ENCODE peak calls at places on chromosomes 7 and 10, in nine cellular contexts. One of them, this sample, is unnamed.

GRCh38 chr7:138021889-138022288 is 20.0 kb upstream of the CREB3L2 start:
- DNase-seq in left ventricle myocardium inferior: no peak
- DNase-seq in stomach: no peak
- DNase-seq in B cell: no peak
- DNase-seq in sigmoid colon: no peak
- DNase-seq in progenitor cell of endocrine pancreas: no peak
- DNase-seq in neural progenitor cell: no peak
- DNase-seq in IMR-90: no peak
- DNase-seq in GM20000: no peak
- DNase-seq in this sample: no peak

GRCh38 chr10:110357871-110358270 is 53.2 kb upstream of the SMNDC1 start:
- DNase-seq in left ventricle myocardium inferior: no peak
- DNase-seq in stomach: no peak
- DNase-seq in B cell: no peak
- DNase-seq in sigmoid colon: no peak
- DNase-seq in progenitor cell of endocrine pancreas: no peak
- DNase-seq in neural progenitor cell: no peak
- DNase-seq in IMR-90: no peak
- DNase-seq in GM20000: no peak
- DNase-seq in this sample: no peak

GRCh38 chr10:124588736-124589451 is 127.3 kb downstream of the LHPP start:
- DNase-seq in left ventricle myocardium inferior: peak; percentile 56
- DNase-seq in stomach: peak; percentile 37
- DNase-seq in B cell: no peak
- DNase-seq in sigmoid colon: no peak
- DNase-seq in progenitor cell of endocrine pancreas: no peak
- DNase-seq in neural progenitor cell: no peak
- DNase-seq in IMR-90: peak; percentile 28
- DNase-seq in GM20000: no peak
- DNase-seq in this sample: no peak

GRCh38 chr7:67426654-67427053 is 430.0 kb downstream of the TYW1 start:
- DNase-seq in left ventricle myocardium inferior: no peak
- DNase-seq in stomach: no peak
- DNase-seq in B cell: no peak
- DNase-seq in sigmoid colon: no peak
- DNase-seq in progenitor cell of endocrine pancreas: no peak
- DNase-seq in neural progenitor cell: no peak
- DNase-seq in IMR-90: no peak
- DNase-seq in GM20000: no peak
- DNase-seq in this sample: no peak

GRCh38 chr10:18880530-18880929 is 168.1 kb upstream of the MALRD1 start:
- DNase-seq in left ventricle myocardium inferior: no peak
- DNase-seq in stomach: no peak
- DNase-seq in B cell: no peak
- DNase-seq in sigmoid colon: no peak
- DNase-seq in progenitor cell of endocrine pancreas: no peak
- DNase-seq in neural progenitor cell: peak; percentile 32
- DNase-seq in IMR-90: no peak
- DNase-seq in GM20000: no peak
- DNase-seq in this sample: no peak

GRCh38 chr10:52818019-52818418 is 45.4 kb upstream of the MBL2 start:
- DNase-seq in left ventricle myocardium inferior: no peak
- DNase-seq in stomach: no peak
- DNase-seq in B cell: no peak
- DNase-seq in sigmoid colon: no peak
- DNase-seq in progenitor cell of endocrine pancreas: no peak
- DNase-seq in neural progenitor cell: peak; percentile 62
- DNase-seq in IMR-90: peak; percentile 59
- DNase-seq in GM20000: peak; percentile 33
- DNase-seq in this sample: peak; percentile 34

GRCh38 chr10:48511855-48512191 is 93.0 kb downstream of the ARHGAP22 start:
- DNase-seq in left ventricle myocardium inferior: no peak
- DNase-seq in stomach: peak; percentile 13
- DNase-seq in B cell: no peak
- DNase-seq in sigmoid colon: no peak
- DNase-seq in progenitor cell of endocrine pancreas: no peak
- DNase-seq in neural progenitor cell: no peak
- DNase-seq in IMR-90: no peak
- DNase-seq in GM20000: no peak
- DNase-seq in this sample: no peak

GRCh38 chr10:65838811-65839210 is 1087.0 kb upstream of the LRRTM3 start:
- DNase-seq in left ventricle myocardium inferior: no peak
- DNase-seq in stomach: no peak
- DNase-seq in B cell: no peak
- DNase-seq in sigmoid colon: no peak
- DNase-seq in progenitor cell of endocrine pancreas: no peak
- DNase-seq in neural progenitor cell: no peak
- DNase-seq in IMR-90: no peak
- DNase-seq in GM20000: no peak
- DNase-seq in this sample: no peak

GRCh38 chr7:24715661-24716479 is 41.4 kb downstream of the GSDME start:
- DNase-seq in left ventricle myocardium inferior: no peak
- DNase-seq in stomach: no peak
- DNase-seq in B cell: peak; percentile 47
- DNase-seq in sigmoid colon: no peak
- DNase-seq in progenitor cell of endocrine pancreas: no peak
- DNase-seq in neural progenitor cell: peak; percentile 63
- DNase-seq in IMR-90: peak; percentile 66
- DNase-seq in GM20000: peak; percentile 71
- DNase-seq in this sample: peak; percentile 68

GRCh38 chr7:85074016-85074415 is 112.8 kb downstream of the SEMA3D start:
- DNase-seq in left ventricle myocardium inferior: no peak
- DNase-seq in stomach: no peak
- DNase-seq in B cell: no peak
- DNase-seq in sigmoid colon: no peak
- DNase-seq in progenitor cell of endocrine pancreas: no peak
- DNase-seq in neural progenitor cell: no peak
- DNase-seq in IMR-90: peak; percentile 10
- DNase-seq in GM20000: no peak
- DNase-seq in this sample: no peak

DNA sequence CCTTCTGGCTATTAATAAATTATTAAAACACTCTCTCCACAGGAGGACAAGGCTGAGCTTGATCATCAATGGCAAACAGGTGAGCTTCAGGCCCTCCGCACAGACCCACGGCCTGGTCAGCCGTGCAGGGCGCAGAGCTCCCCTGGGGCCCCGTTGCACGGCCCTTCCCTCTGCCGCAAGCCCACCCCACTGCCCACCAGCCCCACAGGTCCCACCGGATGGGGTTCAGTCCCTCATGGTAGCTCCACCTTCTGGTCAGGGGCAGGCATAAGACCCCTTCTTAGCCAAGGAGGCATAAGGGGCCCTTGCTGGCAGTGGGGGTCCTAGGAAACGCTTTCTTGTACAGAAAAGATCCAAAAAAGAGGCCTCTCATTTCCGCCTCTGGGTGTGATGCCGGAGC is 84.6 kb downstream of the MAD1L1 start:
- DNase-seq in left ventricle myocardium inferior: no peak
- DNase-seq in stomach: no peak
- DNase-seq in B cell: no peak
- DNase-seq in sigmoid colon: no peak
- DNase-seq in progenitor cell of endocrine pancreas: no peak
- DNase-seq in neural progenitor cell: peak; percentile 24
- DNase-seq in IMR-90: no peak
- DNase-seq in GM20000: no peak
- DNase-seq in this sample: no peak
- TF ChIP-seq CTCF in left ventricle myocardium inferior: no peak
- TF ChIP-seq CTCF in stomach: no peak
- TF ChIP-seq CTCF in B cell: no peak
- TF ChIP-seq CTCF in sigmoid colon: no peak
- TF ChIP-seq CTCF in progenitor cell of endocrine pancreas: peak; percentile 12
- TF ChIP-seq CTCF in neural progenitor cell: peak; percentile 44
- TF ChIP-seq CTCF in IMR-90: no peak
- TF ChIP-seq CTCF in GM20000: no peak
- TF ChIP-seq CTCF in this sample: no peak

DNA sequence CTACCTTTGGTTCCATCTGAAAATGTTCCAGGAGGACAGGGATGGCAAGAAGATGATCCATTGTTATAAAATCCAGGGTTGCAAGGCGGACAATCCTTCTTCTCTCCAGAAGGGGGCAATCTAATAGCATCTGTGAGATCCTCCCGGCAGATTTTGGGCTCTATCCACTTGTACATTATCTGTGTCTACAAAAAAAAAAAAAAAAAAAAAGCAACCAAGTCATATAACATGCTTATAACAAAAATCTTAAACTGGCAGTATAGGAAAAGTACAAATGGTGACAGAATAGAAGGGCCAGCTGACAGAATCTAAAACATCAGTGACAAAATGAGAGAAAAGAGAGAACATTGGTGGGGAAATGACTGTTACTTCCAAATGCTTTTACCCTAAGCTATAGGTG is 132.7 kb downstream of the ELAPOR2 start:
- DNase-seq in left ventricle myocardium inferior: no peak
- DNase-seq in stomach: peak; percentile 26
- DNase-seq in B cell: peak; percentile 18
- DNase-seq in sigmoid colon: no peak
- DNase-seq in progenitor cell of endocrine pancreas: no peak
- DNase-seq in neural progenitor cell: peak; percentile 74
- DNase-seq in IMR-90: peak; percentile 41
- DNase-seq in GM20000: peak; percentile 41
- DNase-seq in this sample: peak; percentile 19
- TF ChIP-seq CTCF in left ventricle myocardium inferior: peak; percentile 78
- TF ChIP-seq CTCF in stomach: no peak
- TF ChIP-seq CTCF in B cell: peak; percentile 81
- TF ChIP-seq CTCF in sigmoid colon: peak; percentile 38
- TF ChIP-seq CTCF in progenitor cell of endocrine pancreas: peak; percentile 77
- TF ChIP-seq CTCF in neural progenitor cell: peak; percentile 77
- TF ChIP-seq CTCF in IMR-90: peak; percentile 62
- TF ChIP-seq CTCF in GM20000: peak; percentile 47
- TF ChIP-seq CTCF in this sample: peak; percentile 63

GRCh38 chr7:27607210-27607606 is 55.5 kb downstream of the HIBADH start:
- DNase-seq in left ventricle myocardium inferior: no peak
- DNase-seq in stomach: no peak
- DNase-seq in B cell: no peak
- DNase-seq in sigmoid colon: no peak
- DNase-seq in progenitor cell of endocrine pancreas: no peak
- DNase-seq in neural progenitor cell: no peak
- DNase-seq in IMR-90: no peak
- DNase-seq in GM20000: no peak
- DNase-seq in this sample: no peak

GRCh38 chr7:27606270-27607209 is 56.1 kb downstream of the HIBADH start:
- DNase-seq in left ventricle myocardium inferior: no peak
- DNase-seq in stomach: no peak
- DNase-seq in B cell: no peak
- DNase-seq in sigmoid colon: no peak
- DNase-seq in progenitor cell of endocrine pancreas: no peak
- DNase-seq in neural progenitor cell: no peak
- DNase-seq in IMR-90: peak; percentile 81
- DNase-seq in GM20000: no peak
- DNase-seq in this sample: no peak

GRCh38 chr7:27605283-27605682 is 57.4 kb downstream of the HIBADH start:
- DNase-seq in left ventricle myocardium inferior: no peak
- DNase-seq in stomach: no peak
- DNase-seq in B cell: no peak
- DNase-seq in sigmoid colon: no peak
- DNase-seq in progenitor cell of endocrine pancreas: no peak
- DNase-seq in neural progenitor cell: no peak
- DNase-seq in IMR-90: no peak
- DNase-seq in GM20000: no peak
- DNase-seq in this sample: no peak

GRCh38 chr7:27603813-27604212 is 58.9 kb downstream of the HIBADH start:
- DNase-seq in left ventricle myocardium inferior: no peak
- DNase-seq in stomach: no peak
- DNase-seq in B cell: no peak
- DNase-seq in sigmoid colon: no peak
- DNase-seq in progenitor cell of endocrine pancreas: no peak
- DNase-seq in neural progenitor cell: peak; percentile 19
- DNase-seq in IMR-90: no peak
- DNase-seq in GM20000: no peak
- DNase-seq in this sample: no peak

DNA sequence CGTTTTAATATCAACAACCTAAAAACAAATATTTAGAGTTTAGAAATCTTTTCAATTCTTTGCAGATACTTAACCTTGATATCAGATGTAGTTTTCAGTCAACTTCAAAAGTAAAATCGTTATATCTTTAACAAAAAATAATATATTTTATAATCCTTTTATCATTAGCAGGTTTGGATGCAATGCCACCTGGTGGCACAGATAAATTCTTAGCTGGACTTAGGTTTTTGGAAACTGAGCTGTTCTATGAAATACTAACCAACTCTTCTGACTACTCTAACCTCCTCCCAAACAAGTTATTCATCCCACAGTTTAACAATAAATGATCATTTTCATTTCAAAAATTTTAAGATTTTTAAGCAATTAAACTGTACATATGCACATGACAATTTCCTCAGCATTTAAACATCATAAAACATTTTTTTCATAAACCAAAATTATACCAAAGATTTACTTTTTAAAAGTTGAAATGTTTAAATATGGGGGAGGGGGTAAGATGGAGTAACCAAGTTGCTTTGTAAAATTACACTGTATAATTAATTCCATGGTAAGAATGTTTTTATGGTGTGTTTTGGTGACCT is 56.9 kb downstream of the HIBADH start:
- DNase-seq in left ventricle myocardium inferior: no peak
- DNase-seq in stomach: no peak
- DNase-seq in B cell: no peak
- DNase-seq in sigmoid colon: no peak
- DNase-seq in progenitor cell of endocrine pancreas: no peak
- DNase-seq in neural progenitor cell: peak; percentile 18
- DNase-seq in IMR-90: peak; percentile 52
- DNase-seq in GM20000: no peak
- DNase-seq in this sample: no peak
- TF ChIP-seq CTCF in left ventricle myocardium inferior: peak; percentile 45
- TF ChIP-seq CTCF in stomach: no peak
- TF ChIP-seq CTCF in B cell: no peak
- TF ChIP-seq CTCF in sigmoid colon: peak; percentile 25
- TF ChIP-seq CTCF in progenitor cell of endocrine pancreas: peak; percentile 57
- TF ChIP-seq CTCF in neural progenitor cell: peak; percentile 55
- TF ChIP-seq CTCF in IMR-90: peak; percentile 51
- TF ChIP-seq CTCF in GM20000: no peak
- TF ChIP-seq CTCF in this sample: peak; percentile 14

DNA sequence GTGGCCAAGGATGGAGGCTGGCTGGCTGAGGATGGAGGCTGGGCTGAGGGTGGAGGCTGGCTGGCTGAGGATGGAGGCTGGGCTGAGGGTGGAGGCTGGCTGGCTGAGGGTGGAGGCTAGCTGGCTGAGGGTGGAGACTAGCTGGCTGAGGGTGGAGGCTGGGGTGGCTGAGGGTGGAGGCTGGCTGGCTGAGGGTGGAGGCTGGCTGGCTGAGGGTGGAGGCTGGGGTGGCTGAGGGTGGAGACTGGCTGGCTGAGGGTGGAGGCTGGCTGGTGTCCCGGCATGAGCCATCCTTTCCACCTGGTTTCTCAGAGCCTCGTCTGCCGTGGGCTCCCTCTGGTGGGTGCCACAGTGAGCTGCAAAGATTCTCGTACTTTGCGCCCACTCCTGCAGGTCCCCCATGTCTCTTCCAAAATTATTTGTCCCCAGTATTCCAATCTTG is 88.4 kb downstream of the ELFN1 start:
- DNase-seq in left ventricle myocardium inferior: peak; percentile 52
- DNase-seq in stomach: no peak
- DNase-seq in B cell: no peak
- DNase-seq in sigmoid colon: peak; percentile 63
- DNase-seq in progenitor cell of endocrine pancreas: no peak
- DNase-seq in neural progenitor cell: peak; percentile 64
- DNase-seq in IMR-90: peak; percentile 25
- DNase-seq in GM20000: peak; percentile 68
- DNase-seq in this sample: no peak
- TF ChIP-seq CTCF in left ventricle myocardium inferior: peak; percentile 62
- TF ChIP-seq CTCF in stomach: no peak
- TF ChIP-seq CTCF in B cell: no peak
- TF ChIP-seq CTCF in sigmoid colon: no peak
- TF ChIP-seq CTCF in progenitor cell of endocrine pancreas: peak; percentile 42
- TF ChIP-seq CTCF in neural progenitor cell: peak; percentile 53
- TF ChIP-seq CTCF in IMR-90: peak; percentile 38
- TF ChIP-seq CTCF in GM20000: peak; percentile 42
- TF ChIP-seq CTCF in this sample: peak; percentile 33

GRCh38 chr7:91405093-91405492 is 140.9 kb downstream of the FZD1 start:
- DNase-seq in left ventricle myocardium inferior: no peak
- DNase-seq in stomach: no peak
- DNase-seq in B cell: no peak
- DNase-seq in sigmoid colon: no peak
- DNase-seq in progenitor cell of endocrine pancreas: no peak
- DNase-seq in neural progenitor cell: no peak
- DNase-seq in IMR-90: no peak
- DNase-seq in GM20000: no peak
- DNase-seq in this sample: no peak
- TF ChIP-seq CTCF in left ventricle myocardium inferior: no peak
- TF ChIP-seq CTCF in stomach: no peak
- TF ChIP-seq CTCF in B cell: no peak
- TF ChIP-seq CTCF in sigmoid colon: no peak
- TF ChIP-seq CTCF in progenitor cell of endocrine pancreas: no peak
- TF ChIP-seq CTCF in neural progenitor cell: no peak
- TF ChIP-seq CTCF in IMR-90: no peak
- TF ChIP-seq CTCF in GM20000: no peak
- TF ChIP-seq CTCF in this sample: no peak

This sample was measured in GM10248.